ENCODE peak calls at places on chromosomes 6 and 20, in nine cellular contexts. K is CD8-positive, alpha-beta T cell; L is tibial nerve; V is ascending aorta; T is upper lobe of left lung; I is heart left ventricle; R is body of pancreas; G is left ventricle myocardium inferior; E is right lobe of liver. Y is an unnamed sample.
A peak's percentile ranks its signal among the peaks of the same experiment; 100 is the strongest.

GRCh38 chr6:36442083-36442670 is 477 bp downstream of the PXT1 start:
- DNase-seq in T (no peak), L (no peak), I (no peak), K (no peak), G (no peak), E (no peak), R (no peak), V (no peak), Y (peak; percentile 48)

GRCh38 chr20:32628960-32629530 is 43.9 kb upstream of the NOL4L start:
- DNase-seq in I (no peak), E (no peak), V (no peak), T (no peak), R (no peak), K (no peak), L (no peak), G (no peak), Y (no peak)

GRCh38 chr6:125904871-125905270 is 51.7 kb upstream of the HINT3 start:
- DNase-seq in V (no peak), L (no peak), G (no peak), E (no peak), T (peak; percentile 65), I (no peak), K (no peak), R (no peak), Y (no peak)

GRCh38 chr6:158653577-158654354 is 3.9 kb downstream of the SYTL3 start:
- DNase-seq in G (no peak), V (peak; percentile 80), L (no peak), T (peak; percentile 81), I (no peak), K (peak; percentile 81), E (no peak), R (peak; percentile 50), Y (peak; percentile 48)

GRCh38 chr20:44931911-44932310 is 22.1 kb downstream of the PABPC1L start:
- DNase-seq in I (no peak), E (no peak), L (no peak), T (no peak), K (no peak), V (no peak), R (no peak), G (no peak), Y (no peak)

GRCh38 chr6:109580519-109580918 is 97.5 kb upstream of the ZBTB24 start:
- DNase-seq in L (no peak), G (no peak), E (no peak), V (no peak), I (no peak), T (no peak), R (no peak), K (no peak), Y (peak; percentile 68)

GRCh38 chr6:146813554-146813953 is 214.8 kb downstream of the ADGB start:
- DNase-seq in G (no peak), K (no peak), T (no peak), L (no peak), R (no peak), E (no peak), I (no peak), V (no peak), Y (no peak)

GRCh38 chr6:36524871-36525270 is 22.4 kb downstream of the STK38 start:
- DNase-seq in V (no peak), T (no peak), G (no peak), R (no peak), I (no peak), K (no peak), L (no peak), E (no peak), Y (no peak)

GRCh38 chr6:122059918-122060317 is 339.5 kb upstream of the HSF2 start:
- DNase-seq in E (no peak), L (no peak), T (no peak), V (no peak), G (no peak), I (no peak), K (no peak), R (no peak), Y (no peak)

GRCh38 chr20:47544240-47544639 is 42.6 kb downstream of the NCOA3 start:
- DNase-seq in I (no peak), V (no peak), T (no peak), G (no peak), E (no peak), K (no peak), L (no peak), R (no peak), Y (no peak)

GRCh38 chr6:89927788-89928565 is 33.7 kb downstream of the GJA10 start:
- DNase-seq in V (no peak), R (no peak), T (peak; percentile 51), L (no peak), E (no peak), K (no peak), I (no peak), G (no peak), Y (no peak)

GRCh38 chr20:40336034-40336433 is 353.0 kb downstream of the MAFB start:
- DNase-seq in E (no peak), G (no peak), K (no peak), T (no peak), I (no peak), L (no peak), V (no peak), R (no peak), Y (no peak)

GRCh38 chr6:38882157-38882556 is 166.4 kb upstream of the GLP1R start:
- DNase-seq in K (no peak), R (no peak), E (no peak), T (no peak), V (no peak), I (no peak), L (no peak), G (no peak), Y (no peak)

DNA sequence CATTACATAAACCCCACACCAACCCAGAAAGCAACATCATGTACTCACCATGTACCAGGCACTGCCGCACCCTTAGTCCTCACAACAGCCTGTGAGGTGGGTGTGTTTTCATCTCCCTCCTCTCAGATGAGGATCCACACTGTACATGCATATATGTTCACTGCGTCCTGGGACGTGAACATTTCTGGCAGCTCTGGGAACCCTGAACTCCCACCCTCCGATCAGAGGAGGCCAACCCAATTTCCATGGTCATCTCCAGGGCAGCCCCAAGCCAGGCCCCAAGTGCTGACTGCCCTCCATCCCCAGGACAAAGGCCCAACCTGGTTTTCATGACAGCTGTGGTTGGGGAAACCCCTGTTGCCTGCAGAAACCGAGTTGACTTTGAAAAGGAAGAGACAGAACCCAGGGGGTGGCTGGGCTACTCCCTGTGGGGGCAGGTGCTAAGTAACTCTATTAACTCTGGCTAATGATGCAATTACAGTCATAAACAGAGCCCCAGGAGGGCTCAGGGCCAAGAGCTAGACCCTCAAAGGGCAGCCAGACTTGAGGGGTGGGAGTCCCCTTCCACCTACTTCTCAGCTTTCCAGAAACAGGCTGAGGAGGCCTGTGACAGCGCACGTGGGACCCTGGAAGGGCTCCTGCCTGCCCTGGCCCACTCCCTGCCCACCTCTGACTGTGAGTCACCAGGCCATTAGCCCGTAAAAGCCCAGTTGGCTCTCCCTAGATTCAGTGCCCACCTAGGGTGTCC is 2.6 kb downstream of the TFEB start:
- DNase-seq in V (no peak), I (no peak), L (no peak), K (peak; percentile 34), R (no peak), T (no peak), G (no peak), E (no peak), Y (peak; percentile 65)
- H3K4me1 ChIP-seq in V (no peaks in the 10 kb centered on the region), I (peaks cover 45% of the 10 kb centered on the region), L (peaks cover 67% of the 10 kb centered on the region), K (peaks cover 64% of the 10 kb centered on the region), R (peaks cover 25% of the 10 kb centered on the region), T (peaks cover 40% of the 10 kb centered on the region), G (peaks cover 74% of the 10 kb centered on the region), E (no peaks in the 10 kb centered on the region), Y (peaks cover 3% of the 10 kb centered on the region)

GRCh38 chr6:25414168-25414567 is 135.0 kb downstream of the CARMIL1 start:
- DNase-seq in R (no peak), L (no peak), T (no peak), I (no peak), E (no peak), K (no peak), G (no peak), V (no peak), Y (no peak)
- H3K4me1 ChIP-seq in R (peaks cover 57% of the 10 kb centered on the region), L (peaks cover 60% of the 10 kb centered on the region), T (peaks cover 77% of the 10 kb centered on the region), I (no peaks in the 10 kb centered on the region), E (peaks cover 12% of the 10 kb centered on the region), K (peaks cover 34% of the 10 kb centered on the region), G (peaks cover 55% of the 10 kb centered on the region), V (peaks cover 7% of the 10 kb centered on the region), Y (peaks cover 17% of the 10 kb centered on the region)

GRCh38 chr6:157531169-157531985 is 150.4 kb downstream of the ZDHHC14 start:
- DNase-seq in E (peak; percentile 89), G (no peak), I (no peak), R (no peak), K (no peak), V (no peak), L (no peak), T (no peak), Y (peak; percentile 78)
- H3K4me1 ChIP-seq in E (peaks cover 68% of the 10 kb centered on the region), G (peaks cover 36% of the 10 kb centered on the region), I (no peaks in the 10 kb centered on the region), R (peaks cover 12% of the 10 kb centered on the region), K (peaks cover 21% of the 10 kb centered on the region), V (peaks cover 4% of the 10 kb centered on the region), L (peaks cover 50% of the 10 kb centered on the region), T (peaks cover 37% of the 10 kb centered on the region), Y (peaks cover 13% of the 10 kb centered on the region)

DNA sequence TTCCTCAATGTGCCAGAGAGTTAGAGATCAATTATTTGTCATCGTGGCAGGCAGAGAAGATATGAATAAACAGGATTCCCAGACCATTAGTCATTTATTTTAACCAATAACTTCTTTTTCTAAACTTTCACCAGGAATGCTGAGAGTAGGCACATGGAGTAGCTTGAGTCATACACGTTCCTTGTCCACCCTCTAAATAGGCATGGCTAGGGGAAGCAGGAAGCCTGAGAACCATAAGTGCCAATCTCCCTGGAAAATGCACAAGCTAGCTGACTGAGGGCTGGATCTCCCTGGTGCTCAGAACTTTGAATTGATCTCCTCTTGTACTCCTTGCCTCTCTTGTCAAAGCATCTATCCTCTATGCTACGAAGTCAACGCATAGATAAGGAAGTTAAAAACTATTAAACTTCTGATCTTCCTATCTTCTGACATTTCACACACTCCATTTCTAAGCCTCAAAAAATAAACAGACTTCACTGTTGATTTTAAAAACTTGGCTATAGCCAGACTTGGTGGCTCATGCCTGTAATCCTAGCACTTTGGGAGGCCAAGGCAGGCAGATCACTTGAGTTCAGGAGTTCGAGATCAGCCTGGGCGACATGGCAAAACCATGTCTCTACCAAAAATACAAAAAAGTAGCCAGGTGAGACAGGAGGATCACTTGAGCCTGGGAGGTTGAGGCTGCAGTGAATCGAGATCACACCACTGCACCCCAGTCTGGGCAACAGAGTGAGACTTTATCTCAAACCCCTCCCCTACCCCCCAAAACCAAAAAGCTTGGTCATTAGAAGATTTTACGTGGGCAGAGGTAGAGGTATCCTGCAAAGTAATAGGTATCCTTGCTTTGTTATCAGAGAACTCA is 11.8 kb downstream of the ADTRP start:
- DNase-seq in R (peak; percentile 33), G (no peak), V (peak; percentile 83), L (no peak), E (no peak), I (no peak), T (no peak), K (no peak), Y (no peak)
- H3K4me1 ChIP-seq in R (peaks cover 52% of the 10 kb centered on the region), G (peaks cover 31% of the 10 kb centered on the region), V (peaks cover 22% of the 10 kb centered on the region), L (peaks cover 38% of the 10 kb centered on the region), E (no peaks in the 10 kb centered on the region), I (no peaks in the 10 kb centered on the region), T (peaks cover 37% of the 10 kb centered on the region), K (no peaks in the 10 kb centered on the region), Y (peaks cover 26% of the 10 kb centered on the region)